ENCODE peak calls at places on chromosome 1, in ten cellular contexts. One of them, this sample, is unnamed.

GRCh38 chr1:25874209-25874608 is 1.3 kb downstream of the PAQR7 start:
- DNase-seq in C1 segment of cervical spinal cord: no peak
- DNase-seq in posterior vena cava: no peak
- DNase-seq in ovary: no peak
- DNase-seq in globus pallidus: no peak
- DNase-seq in EL: no peak
- DNase-seq in hepatocyte: no peak
- DNase-seq in left colon: no peak
- DNase-seq in left ventricle myocardium superior: no peak
- DNase-seq in GM12865: no peak
- DNase-seq in this sample: no peak

GRCh38 chr1:216447898-216448568 is 24.8 kb upstream of the USH2A start:
- DNase-seq in C1 segment of cervical spinal cord: no peak
- DNase-seq in posterior vena cava: no peak
- DNase-seq in ovary: no peak
- DNase-seq in globus pallidus: no peak
- DNase-seq in EL: peak
- DNase-seq in hepatocyte: no peak
- DNase-seq in left colon: no peak
- DNase-seq in left ventricle myocardium superior: no peak
- DNase-seq in GM12865: no peak
- DNase-seq in this sample: no peak

GRCh38 chr1:159184201-159184600 is 12.8 kb downstream of the CADM3 start:
- DNase-seq in C1 segment of cervical spinal cord: no peak
- DNase-seq in posterior vena cava: no peak
- DNase-seq in ovary: no peak
- DNase-seq in globus pallidus: no peak
- DNase-seq in EL: no peak
- DNase-seq in hepatocyte: no peak
- DNase-seq in left colon: no peak
- DNase-seq in left ventricle myocardium superior: no peak
- DNase-seq in GM12865: no peak
- DNase-seq in this sample: no peak

GRCh38 chr1:40870135-40870728 is 8.1 kb upstream of the CITED4 start:
- DNase-seq in C1 segment of cervical spinal cord: no peak
- DNase-seq in posterior vena cava: no peak
- DNase-seq in ovary: no peak
- DNase-seq in globus pallidus: no peak
- DNase-seq in EL: no peak
- DNase-seq in hepatocyte: no peak
- DNase-seq in left colon: no peak
- DNase-seq in left ventricle myocardium superior: no peak
- DNase-seq in GM12865: no peak
- DNase-seq in this sample: no peak

GRCh38 chr1:55088413-55088812 is 49.1 kb downstream of the PCSK9 start:
- DNase-seq in C1 segment of cervical spinal cord: no peak
- DNase-seq in posterior vena cava: no peak
- DNase-seq in ovary: no peak
- DNase-seq in globus pallidus: no peak
- DNase-seq in EL: no peak
- DNase-seq in hepatocyte: no peak
- DNase-seq in left colon: no peak
- DNase-seq in left ventricle myocardium superior: no peak
- DNase-seq in GM12865: no peak
- DNase-seq in this sample: no peak

GRCh38 chr1:8121261-8122159 is 95.4 kb upstream of the ERRFI1 start:
- DNase-seq in C1 segment of cervical spinal cord: no peak
- DNase-seq in posterior vena cava: no peak
- DNase-seq in ovary: peak
- DNase-seq in globus pallidus: no peak
- DNase-seq in EL: no peak
- DNase-seq in hepatocyte: peak
- DNase-seq in left colon: peak
- DNase-seq in left ventricle myocardium superior: no peak
- DNase-seq in GM12865: no peak
- DNase-seq in this sample: no peak

GRCh38 chr1:185694081-185694480 is 40.1 kb upstream of the HMCN1 start:
- DNase-seq in C1 segment of cervical spinal cord: no peak
- DNase-seq in posterior vena cava: no peak
- DNase-seq in ovary: no peak
- DNase-seq in globus pallidus: peak
- DNase-seq in EL: no peak
- DNase-seq in hepatocyte: peak
- DNase-seq in left colon: peak
- DNase-seq in left ventricle myocardium superior: no peak
- DNase-seq in GM12865: peak
- DNase-seq in this sample: peak

GRCh38 chr1:228282329-228283042 is 74.6 kb downstream of the OBSCN start:
- DNase-seq in C1 segment of cervical spinal cord: no peak
- DNase-seq in posterior vena cava: peak
- DNase-seq in ovary: no peak
- DNase-seq in globus pallidus: no peak
- DNase-seq in EL: peak
- DNase-seq in hepatocyte: no peak
- DNase-seq in left colon: no peak
- DNase-seq in left ventricle myocardium superior: peak
- DNase-seq in GM12865: no peak
- DNase-seq in this sample: no peak

GRCh38 chr1:22815421-22816062 is 104.9 kb downstream of the EPHB2 start:
- DNase-seq in C1 segment of cervical spinal cord: no peak
- DNase-seq in posterior vena cava: no peak
- DNase-seq in ovary: no peak
- DNase-seq in globus pallidus: peak
- DNase-seq in EL: no peak
- DNase-seq in hepatocyte: no peak
- DNase-seq in left colon: no peak
- DNase-seq in left ventricle myocardium superior: peak
- DNase-seq in GM12865: no peak
- DNase-seq in this sample: no peak

GRCh38 chr1:116586741-116587143 is 15.9 kb upstream of the CD58 start:
- DNase-seq in C1 segment of cervical spinal cord: no peak
- DNase-seq in posterior vena cava: no peak
- DNase-seq in ovary: no peak
- DNase-seq in globus pallidus: no peak
- DNase-seq in EL: peak
- DNase-seq in hepatocyte: no peak
- DNase-seq in left colon: no peak
- DNase-seq in left ventricle myocardium superior: no peak
- DNase-seq in GM12865: peak
- DNase-seq in this sample: no peak

GRCh38 chr1:225684741-225685140 is 31.8 kb upstream of the ENAH start:
- DNase-seq in C1 segment of cervical spinal cord: no peak
- DNase-seq in posterior vena cava: no peak
- DNase-seq in ovary: no peak
- DNase-seq in globus pallidus: no peak
- DNase-seq in EL: no peak
- DNase-seq in hepatocyte: no peak
- DNase-seq in left colon: no peak
- DNase-seq in left ventricle myocardium superior: no peak
- DNase-seq in GM12865: no peak
- DNase-seq in this sample: no peak

GRCh38 chr1:205380882-205381281 is 24.2 kb upstream of the KLHDC8A start:
- DNase-seq in C1 segment of cervical spinal cord: no peak
- DNase-seq in posterior vena cava: no peak
- DNase-seq in ovary: no peak
- DNase-seq in globus pallidus: no peak
- DNase-seq in EL: no peak
- DNase-seq in hepatocyte: no peak
- DNase-seq in left colon: no peak
- DNase-seq in left ventricle myocardium superior: no peak
- DNase-seq in GM12865: no peak
- DNase-seq in this sample: no peak

GRCh38 chr1:160747717-160748116 is 8.7 kb downstream of the SLAMF7 start:
- DNase-seq in C1 segment of cervical spinal cord: no peak
- DNase-seq in posterior vena cava: no peak
- DNase-seq in ovary: no peak
- DNase-seq in globus pallidus: no peak
- DNase-seq in EL: no peak
- DNase-seq in hepatocyte: no peak
- DNase-seq in left colon: no peak
- DNase-seq in left ventricle myocardium superior: no peak
- DNase-seq in GM12865: no peak
- DNase-seq in this sample: no peak

GRCh38 chr1:228993106-228993505 is 257.8 kb downstream of the RHOU start:
- DNase-seq in C1 segment of cervical spinal cord: no peak
- DNase-seq in posterior vena cava: no peak
- DNase-seq in ovary: no peak
- DNase-seq in globus pallidus: peak
- DNase-seq in EL: no peak
- DNase-seq in hepatocyte: no peak
- DNase-seq in left colon: no peak
- DNase-seq in left ventricle myocardium superior: no peak
- DNase-seq in GM12865: no peak
- DNase-seq in this sample: no peak

GRCh38 chr1:90135306-90135705 is 140.4 kb downstream of the ZNF326 start:
- DNase-seq in C1 segment of cervical spinal cord: no peak
- DNase-seq in posterior vena cava: no peak
- DNase-seq in ovary: no peak
- DNase-seq in globus pallidus: no peak
- DNase-seq in EL: no peak
- DNase-seq in hepatocyte: no peak
- DNase-seq in left colon: no peak
- DNase-seq in left ventricle myocardium superior: no peak
- DNase-seq in GM12865: no peak
- DNase-seq in this sample: no peak

GRCh38 chr1:150686275-150686674 is 10.7 kb downstream of the GOLPH3L start:
- DNase-seq in C1 segment of cervical spinal cord: no peak
- DNase-seq in posterior vena cava: no peak
- DNase-seq in ovary: no peak
- DNase-seq in globus pallidus: no peak
- DNase-seq in EL: no peak
- DNase-seq in hepatocyte: no peak
- DNase-seq in left colon: no peak
- DNase-seq in left ventricle myocardium superior: no peak
- DNase-seq in GM12865: no peak
- DNase-seq in this sample: no peak

GRCh38 chr1:47751188-47751587 is 246.0 kb downstream of the TRABD2B start:
- DNase-seq in C1 segment of cervical spinal cord: no peak
- DNase-seq in posterior vena cava: no peak
- DNase-seq in ovary: no peak
- DNase-seq in globus pallidus: no peak
- DNase-seq in EL: no peak
- DNase-seq in hepatocyte: no peak
- DNase-seq in left colon: no peak
- DNase-seq in left ventricle myocardium superior: no peak
- DNase-seq in GM12865: no peak
- DNase-seq in this sample: peak

GRCh38 chr1:81912383-81912782 is 111.6 kb downstream of the ADGRL2 start:
- DNase-seq in C1 segment of cervical spinal cord: no peak
- DNase-seq in posterior vena cava: no peak
- DNase-seq in ovary: no peak
- DNase-seq in globus pallidus: no peak
- DNase-seq in EL: no peak
- DNase-seq in hepatocyte: no peak
- DNase-seq in left colon: no peak
- DNase-seq in left ventricle myocardium superior: no peak
- DNase-seq in GM12865: no peak
- DNase-seq in this sample: no peak

GRCh38 chr1:245797592-245798366 is 643.0 kb downstream of the KIF26B start:
- DNase-seq in C1 segment of cervical spinal cord: no peak
- DNase-seq in posterior vena cava: no peak
- DNase-seq in ovary: no peak
- DNase-seq in globus pallidus: no peak
- DNase-seq in EL: no peak
- DNase-seq in hepatocyte: no peak
- DNase-seq in left colon: peak
- DNase-seq in left ventricle myocardium superior: no peak
- DNase-seq in GM12865: peak
- DNase-seq in this sample: peak

GRCh38 chr1:228378453-228379164 is 28.0 kb downstream of the TRIM11 start:
- DNase-seq in C1 segment of cervical spinal cord: peak
- DNase-seq in posterior vena cava: peak
- DNase-seq in ovary: peak
- DNase-seq in globus pallidus: peak
- DNase-seq in EL: peak
- DNase-seq in hepatocyte: peak
- DNase-seq in left colon: peak
- DNase-seq in left ventricle myocardium superior: peak
- DNase-seq in GM12865: no peak
- DNase-seq in this sample: no peak

GRCh38 chr1:177307771-177308170 is 137.0 kb downstream of the BRINP2 start:
- DNase-seq in C1 segment of cervical spinal cord: no peak
- DNase-seq in posterior vena cava: no peak
- DNase-seq in ovary: no peak
- DNase-seq in globus pallidus: no peak
- DNase-seq in EL: no peak
- DNase-seq in hepatocyte: no peak
- DNase-seq in left colon: no peak
- DNase-seq in left ventricle myocardium superior: no peak
- DNase-seq in GM12865: no peak
- DNase-seq in this sample: no peak

GRCh38 chr1:1609822-1610485 is 5.3 kb upstream of the MIB2 start:
- DNase-seq in C1 segment of cervical spinal cord: no peak
- DNase-seq in posterior vena cava: no peak
- DNase-seq in ovary: peak
- DNase-seq in globus pallidus: no peak
- DNase-seq in EL: no peak
- DNase-seq in hepatocyte: no peak
- DNase-seq in left colon: no peak
- DNase-seq in left ventricle myocardium superior: peak
- DNase-seq in GM12865: no peak
- DNase-seq in this sample: no peak

GRCh38 chr1:67060811-67061218 is 6.9 kb upstream of the SLC35D1 start:
- DNase-seq in C1 segment of cervical spinal cord: no peak
- DNase-seq in posterior vena cava: no peak
- DNase-seq in ovary: no peak
- DNase-seq in globus pallidus: no peak
- DNase-seq in EL: peak
- DNase-seq in hepatocyte: peak
- DNase-seq in left colon: no peak
- DNase-seq in left ventricle myocardium superior: no peak
- DNase-seq in GM12865: no peak
- DNase-seq in this sample: no peak

This sample was measured in Karpas-422.